ENCODE peak calls at places on chromosomes 12 and 14, in five cellular contexts. J is K562, H is BE2C, F is HFFc6, A is MM.1S. G is an unnamed sample.

GRCh38 chr14:91752956-91753355 is 21.1 kb upstream of the CATSPERB start:
- DNase-seq in J (no peak), H (no peak), F (no peak), A (no peak), G (no peak)

GRCh38 chr12:68349083-68349700 is 17.0 kb upstream of the MDM1 start:
- DNase-seq in J (no peak), H (no peak), F (no peak), A (no peak), G (no peak)

GRCh38 chr14:94227029-94227428 is 52.9 kb downstream of the PPP4R4 start:
- DNase-seq in J (no peak), H (no peak), F (no peak), A (no peak), G (no peak)

GRCh38 chr12:9761407-9761736 is 671 bp upstream of the CD69 start:
- DNase-seq in J (no peak), H (no peak), F (no peak), A (no peak), G (no peak)

GRCh38 chr12:65372574-65372973 is 94.1 kb downstream of the MSRB3 start:
- DNase-seq in J (no peak), H (no peak), F (no peak), A (no peak), G (no peak)

GRCh38 chr14:88919502-88919901 is 95.1 kb downstream of the TTC8 start:
- DNase-seq in J (no peak), H (peak; percentile 27), F (peak; percentile 46), A (no peak), G (no peak)

GRCh38 chr12:28954333-28954732 is 194.7 kb upstream of the FAR2 start:
- DNase-seq in J (no peak), H (no peak), F (no peak), A (no peak), G (no peak)

GRCh38 chr14:103503296-103503695 is 19.3 kb downstream of the CKB start:
- DNase-seq in J (no peak), H (no peak), F (no peak), A (no peak), G (peak; percentile 10)

GRCh38 chr14:97603201-97603600 is 806.0 kb downstream of the VRK1 start:
- DNase-seq in J (no peak), H (no peak), F (no peak), A (no peak), G (no peak)

GRCh38 chr14:79229383-79229875 is 981.9 kb downstream of the DIO2 start:
- DNase-seq in J (no peak), H (no peak), F (no peak), A (no peak), G (no peak)

GRCh38 chr14:52356025-52356424 is 41.9 kb downstream of the PTGER2 start:
- DNase-seq in J (no peak), H (no peak), F (no peak), A (no peak), G (no peak)

GRCh38 chr14:22249775-22250174 is 339.2 kb downstream of the DAD1 start:
- DNase-seq in J (no peak), H (no peak), F (no peak), A (no peak), G (no peak)

GRCh38 chr12:130097798-130098255 is 64.4 kb upstream of the FZD10 start:
- DNase-seq in J (no peak), H (no peak), F (no peak), A (no peak), G (no peak)

GRCh38 chr12:120155072-120155471 is 38.5 kb upstream of the RAB35 start:
- DNase-seq in J (no peak), H (no peak), F (no peak), A (no peak), G (no peak)

GRCh38 chr14:39366460-39367386 is 65.5 kb downstream of the FBXO33 start:
- DNase-seq in J (no peak), H (no peak), F (no peak), A (no peak), G (no peak)

GRCh38 chr12:110937104-110937641 is 16.8 kb upstream of the MYL2 start:
- DNase-seq in J (peak; percentile 79), H (peak; percentile 68), F (no peak), A (peak; percentile 33), G (peak; percentile 80)

GRCh38 chr12:65602579-65603295 is 221.5 kb upstream of the HMGA2 start:
- DNase-seq in J (peak; percentile 67), H (peak; percentile 60), F (peak; percentile 91), A (peak; percentile 19), G (peak; percentile 44)

GRCh38 chr12:58341791-58342190 is 400.4 kb downstream of the ATP23 start:
- DNase-seq in J (no peak), H (no peak), F (peak; percentile 57), A (no peak), G (no peak)

GRCh38 chr12:91854725-91855124 is 290.9 kb downstream of the BTG1 start:
- DNase-seq in J (no peak), H (no peak), F (peak; percentile 11), A (no peak), G (no peak)

GRCh38 chr14:33738029-33738428 is 212.8 kb downstream of the EGLN3 start:
- DNase-seq in J (no peak), H (no peak), F (no peak), A (no peak), G (no peak)

GRCh38 chr12:52613363-52614030 is 4.9 kb downstream of the KRT73 start:
- DNase-seq in J (no peak), H (no peak), F (no peak), A (no peak), G (no peak)

GRCh38 chr12:19829100-19829853 is 390.0 kb downstream of the AEBP2 start:
- DNase-seq in J (no peak), H (no peak), F (no peak), A (no peak), G (no peak)

GRCh38 chr12:93793007-93793406 is 115.8 kb downstream of the CRADD start:
- DNase-seq in J (no peak), H (no peak), F (no peak), A (no peak), G (no peak)

GRCh38 chr12:24562761-24563392 is 386.0 kb downstream of the BCAT1 start:
- DNase-seq in J (no peak), H (peak; percentile 33), F (no peak), A (peak; percentile 11), G (peak; percentile 26)

DNA sequence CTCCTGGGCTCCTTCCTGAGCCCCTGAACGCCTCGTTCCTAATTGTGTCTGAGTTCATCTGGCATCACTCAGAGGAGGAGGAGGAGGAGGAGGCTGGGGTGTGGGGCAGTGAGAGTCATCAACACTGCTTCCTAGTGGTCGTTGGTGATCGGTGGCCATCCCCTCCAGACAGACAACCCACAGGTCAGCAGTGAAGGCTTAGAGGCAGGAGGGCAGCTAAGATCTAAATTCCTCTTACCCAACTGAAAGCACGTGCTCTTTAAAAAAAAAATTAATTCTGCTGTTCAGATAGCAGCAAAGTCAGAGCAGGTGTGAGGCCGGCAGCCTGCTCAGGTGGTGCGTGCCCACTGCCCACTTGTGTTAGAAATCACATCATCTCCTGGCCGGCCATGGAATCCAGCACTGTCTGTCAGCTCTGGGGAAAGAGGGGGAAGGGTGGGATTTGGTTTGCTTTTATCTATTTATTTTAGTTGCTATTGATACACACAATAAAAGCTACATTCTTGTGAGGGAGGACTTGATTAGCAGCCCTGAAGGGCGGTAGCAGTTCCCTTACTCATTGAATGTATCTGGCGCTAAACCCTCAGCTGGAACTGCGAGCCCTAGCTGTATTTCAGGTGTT is 46.6 kb downstream of the PPP2R5C start:
- DNase-seq in J (peak; percentile 55), H (peak; percentile 81), F (no peak), A (no peak), G (no peak)
- TF ChIP-seq CTCF in J (peak; percentile 27), H (peak; percentile 60), F (peak; percentile 18), A (no peak), G (no peak)

DNA sequence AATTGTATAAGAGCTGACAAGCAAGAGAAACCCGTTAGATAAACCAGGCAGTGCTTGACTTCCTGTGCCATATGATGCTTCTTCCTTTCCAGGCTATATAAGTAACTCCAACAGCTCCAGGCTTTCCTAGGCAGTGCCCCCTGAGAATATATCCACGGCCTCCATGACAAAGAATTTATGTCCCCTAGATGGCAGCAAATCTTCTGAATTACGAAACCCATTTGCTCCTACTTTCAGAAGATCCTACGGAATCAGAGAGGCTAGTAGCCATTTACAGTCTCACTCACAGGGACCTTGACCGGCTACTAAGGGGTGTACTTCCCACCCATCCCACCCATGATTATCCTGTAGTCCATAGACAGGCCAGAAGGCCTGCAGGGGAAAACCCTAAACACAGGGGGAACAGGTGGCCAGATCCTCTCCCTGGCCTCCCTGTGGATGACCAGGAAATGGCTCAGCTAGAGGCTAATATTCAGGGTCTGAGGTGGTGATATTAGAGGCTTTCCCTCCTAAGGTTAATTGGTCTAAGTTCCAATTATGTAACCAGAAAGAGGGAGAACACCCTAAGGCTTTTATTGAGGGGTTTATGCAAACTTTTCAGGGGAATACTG is 77.2 kb upstream of the DCD start:
- DNase-seq in J (no peak), H (no peak), F (peak; percentile 20), A (peak; percentile 55), G (no peak)
- TF ChIP-seq CTCF in J (peak; percentile 51), H (peak; percentile 44), F (peak; percentile 71), A (peak; percentile 47), G (peak; percentile 19)

GRCh38 chr12:107415066-107415465 is 270.5 kb upstream of the PWP1 start:
- DNase-seq in J (no peak), H (no peak), F (peak; percentile 63), A (no peak), G (no peak)
- TF ChIP-seq CTCF in J (no peak), H (no peak), F (no peak), A (no peak), G (no peak)

GRCh38 chr12:107134558-107134957 is 41.2 kb upstream of the CRY1 start:
- DNase-seq in J (peak; percentile 75), H (peak; percentile 54), F (no peak), A (peak; percentile 14), G (no peak)
- TF ChIP-seq CTCF in J (peak; percentile 70), H (peak; percentile 66), F (peak; percentile 47), A (peak; percentile 49), G (peak; percentile 6)